ENCODE peak calls at places on chromosomes 7 and 10, in four cellular contexts. One of them, this sample, is unnamed. For H3K36me3, the result is how much of the 10 kb centered on the place peaks cover.

GRCh38 chr10:119516381-119517234 is 25.9 kb downstream of the RGS10 start:
- DNase-seq in K562: no peak
- DNase-seq in suprapubic skin: no peak
- DNase-seq in sigmoid colon: no peak
- DNase-seq in this sample: no peak

GRCh38 chr10:28569506-28570159 is 36.7 kb downstream of the WAC start:
- DNase-seq in K562: peak
- DNase-seq in suprapubic skin: no peak
- DNase-seq in sigmoid colon: no peak
- DNase-seq in this sample: no peak

GRCh38 chr7:46518713-46519112 is 597.6 kb upstream of the IGFBP3 start:
- DNase-seq in K562: no peak
- DNase-seq in suprapubic skin: no peak
- DNase-seq in sigmoid colon: no peak
- DNase-seq in this sample: no peak

GRCh38 chr10:16787361-16787791 is 29.8 kb downstream of the RSU1 start:
- DNase-seq in K562: no peak
- DNase-seq in suprapubic skin: no peak
- DNase-seq in sigmoid colon: no peak
- DNase-seq in this sample: no peak

GRCh38 chr10:118957141-118957825 is 72.2 kb upstream of the NANOS1 start:
- DNase-seq in K562: no peak
- DNase-seq in suprapubic skin: peak
- DNase-seq in sigmoid colon: no peak
- DNase-seq in this sample: no peak

GRCh38 chr10:49058341-49059255 is 56.7 kb downstream of the VSTM4 start:
- DNase-seq in K562: no peak
- DNase-seq in suprapubic skin: peak
- DNase-seq in sigmoid colon: no peak
- DNase-seq in this sample: peak

GRCh38 chr10:79079074-79079397 is 10.3 kb downstream of the ZMIZ1 start:
- DNase-seq in K562: no peak
- DNase-seq in suprapubic skin: no peak
- DNase-seq in sigmoid colon: no peak
- DNase-seq in this sample: no peak

GRCh38 chr7:93327006-93327633 is 95.0 kb downstream of the VPS50 start:
- DNase-seq in K562: no peak
- DNase-seq in suprapubic skin: no peak
- DNase-seq in sigmoid colon: no peak
- DNase-seq in this sample: no peak

GRCh38 chr7:143295870-143296269 is 7.7 kb downstream of the CASP2 start:
- DNase-seq in K562: no peak
- DNase-seq in suprapubic skin: no peak
- DNase-seq in sigmoid colon: no peak
- DNase-seq in this sample: no peak

GRCh38 chr10:52212802-52213510 is 101.1 kb upstream of the DKK1 start:
- DNase-seq in K562: no peak
- DNase-seq in suprapubic skin: no peak
- DNase-seq in sigmoid colon: no peak
- DNase-seq in this sample: no peak

GRCh38 chr7:16556359-16556758 is 29.7 kb downstream of the LRRC72 start:
- DNase-seq in K562: no peak
- DNase-seq in suprapubic skin: no peak
- DNase-seq in sigmoid colon: no peak
- DNase-seq in this sample: no peak

GRCh38 chr7:92255308-92255707 is 9.5 kb downstream of the ANKIB1 start:
- DNase-seq in K562: no peak
- DNase-seq in suprapubic skin: no peak
- DNase-seq in sigmoid colon: no peak
- DNase-seq in this sample: no peak

GRCh38 chr7:151940048-151940845 is 16.0 kb upstream of the GALNTL5 start:
- DNase-seq in K562: no peak
- DNase-seq in suprapubic skin: no peak
- DNase-seq in sigmoid colon: peak
- DNase-seq in this sample: no peak

GRCh38 chr10:93916257-93917063 is 22.7 kb downstream of the SLC35G1 start:
- DNase-seq in K562: no peak
- DNase-seq in suprapubic skin: no peak
- DNase-seq in sigmoid colon: no peak
- DNase-seq in this sample: no peak

GRCh38 chr7:17521437-17521836 is 223.0 kb downstream of the AHR start:
- DNase-seq in K562: no peak
- DNase-seq in suprapubic skin: no peak
- DNase-seq in sigmoid colon: no peak
- DNase-seq in this sample: no peak

GRCh38 chr7:45680776-45681175 is 106.6 kb downstream of the ADCY1 start:
- DNase-seq in K562: no peak
- DNase-seq in suprapubic skin: peak
- DNase-seq in sigmoid colon: no peak
- DNase-seq in this sample: no peak

GRCh38 chr7:150852371-150852905 is at the start of gene AOC1:
- DNase-seq in K562: no peak
- DNase-seq in suprapubic skin: no peak
- DNase-seq in sigmoid colon: peak
- DNase-seq in this sample: no peak

GRCh38 chr10:101495324-101495925 is 92.6 kb downstream of the POLL start:
- DNase-seq in K562: no peak
- DNase-seq in suprapubic skin: no peak
- DNase-seq in sigmoid colon: no peak
- DNase-seq in this sample: no peak

GRCh38 chr10:6033954-6034353 is 28.2 kb downstream of the IL2RA start:
- DNase-seq in K562: no peak
- DNase-seq in suprapubic skin: no peak
- DNase-seq in sigmoid colon: peak
- DNase-seq in this sample: no peak

GRCh38 chr10:61939575-61940301 is 38.2 kb downstream of the ARID5B start:
- DNase-seq in K562: no peak
- DNase-seq in suprapubic skin: no peak
- DNase-seq in sigmoid colon: no peak
- DNase-seq in this sample: no peak

GRCh38 chr10:21528452-21529235 is 3.2 kb upstream of the SKIDA1 start:
- DNase-seq in K562: no peak
- DNase-seq in suprapubic skin: no peak
- DNase-seq in sigmoid colon: no peak
- DNase-seq in this sample: no peak

GRCh38 chr7:82841828-82842227 is 320.9 kb downstream of the PCLO start:
- DNase-seq in K562: no peak
- DNase-seq in suprapubic skin: no peak
- DNase-seq in sigmoid colon: no peak
- DNase-seq in this sample: no peak

GRCh38 chr7:11831727-11832495 is at the start of gene THSD7A:
- DNase-seq in K562: no peak
- DNase-seq in suprapubic skin: no peak
- DNase-seq in sigmoid colon: peak
- DNase-seq in this sample: peak

GRCh38 chr7:103854611-103855010 is 134.8 kb downstream of the RELN start:
- DNase-seq in K562: no peak
- DNase-seq in suprapubic skin: no peak
- DNase-seq in sigmoid colon: no peak
- DNase-seq in this sample: no peak

GRCh38 chr10:98403812-98404504 is 11.0 kb downstream of the PYROXD2 start:
- DNase-seq in K562: no peak
- DNase-seq in suprapubic skin: no peak
- DNase-seq in sigmoid colon: no peak
- DNase-seq in this sample: no peak

GRCh38 chr10:42754155-42755027 is 28.2 kb upstream of the BMS1 start:
- DNase-seq in K562: peak
- DNase-seq in suprapubic skin: no peak
- DNase-seq in sigmoid colon: no peak
- DNase-seq in this sample: peak

GRCh38 chr10:34941471-34942357 is 126.6 kb upstream of the PARD3 start:
- DNase-seq in K562: no peak
- DNase-seq in suprapubic skin: no peak
- DNase-seq in sigmoid colon: no peak
- DNase-seq in this sample: no peak

GRCh38 chr7:45670717-45671116 is 96.5 kb downstream of the ADCY1 start:
- DNase-seq in K562: no peak
- DNase-seq in suprapubic skin: peak
- DNase-seq in sigmoid colon: no peak
- DNase-seq in this sample: no peak

GRCh38 chr10:79025113-79025832 is 43.5 kb upstream of the ZMIZ1 start:
- DNase-seq in K562: no peak
- DNase-seq in suprapubic skin: peak
- DNase-seq in sigmoid colon: peak
- DNase-seq in this sample: peak

GRCh38 chr7:25965405-25966123 is 186.4 kb upstream of the NFE2L3 start:
- DNase-seq in K562: no peak
- DNase-seq in suprapubic skin: no peak
- DNase-seq in sigmoid colon: no peak
- DNase-seq in this sample: no peak

GRCh38 chr7:25970381-25970780 is 181.6 kb upstream of the NFE2L3 start:
- DNase-seq in K562: no peak
- DNase-seq in suprapubic skin: no peak
- DNase-seq in sigmoid colon: no peak
- DNase-seq in this sample: no peak

GRCh38 chr7:25967278-25968204 is 184.5 kb upstream of the NFE2L3 start:
- DNase-seq in K562: no peak
- DNase-seq in suprapubic skin: no peak
- DNase-seq in sigmoid colon: no peak
- DNase-seq in this sample: no peak

GRCh38 chr7:25966469-25966868 is 185.5 kb upstream of the NFE2L3 start:
- DNase-seq in K562: no peak
- DNase-seq in suprapubic skin: no peak
- DNase-seq in sigmoid colon: no peak
- DNase-seq in this sample: no peak

GRCh38 chr7:25968205-25968993 is 183.6 kb upstream of the NFE2L3 start:
- DNase-seq in K562: no peak
- DNase-seq in suprapubic skin: no peak
- DNase-seq in sigmoid colon: no peak
- DNase-seq in this sample: no peak
- TF ChIP-seq EP300 in K562: no peak
- TF ChIP-seq EP300 in suprapubic skin: no peak
- TF ChIP-seq EP300 in sigmoid colon: no peak
- TF ChIP-seq EP300 in this sample: no peak

GRCh38 chr10:22545643-22546042 is 168.7 kb downstream of the PIP4K2A start:
- DNase-seq in K562: no peak
- DNase-seq in suprapubic skin: no peak
- DNase-seq in sigmoid colon: no peak
- DNase-seq in this sample: no peak

GRCh38 chr10:22542773-22543172 is 171.6 kb downstream of the PIP4K2A start:
- DNase-seq in K562: no peak
- DNase-seq in suprapubic skin: no peak
- DNase-seq in sigmoid colon: no peak
- DNase-seq in this sample: no peak

GRCh38 chr10:22544325-22545068 is 169.9 kb downstream of the PIP4K2A start:
- DNase-seq in K562: no peak
- DNase-seq in suprapubic skin: no peak
- DNase-seq in sigmoid colon: no peak
- DNase-seq in this sample: no peak

GRCh38 chr10:22539579-22540160 is 174.7 kb downstream of the PIP4K2A start:
- DNase-seq in K562: no peak
- DNase-seq in suprapubic skin: no peak
- DNase-seq in sigmoid colon: no peak
- DNase-seq in this sample: no peak

GRCh38 chr10:22541900-22542299 is 172.5 kb downstream of the PIP4K2A start:
- DNase-seq in K562: no peak
- DNase-seq in suprapubic skin: no peak
- DNase-seq in sigmoid colon: no peak
- DNase-seq in this sample: no peak
- H3K36me3 ChIP-seq in K562: half or more
- H3K36me3 ChIP-seq in suprapubic skin: half or more
- H3K36me3 ChIP-seq in sigmoid colon: half or more
- H3K36me3 ChIP-seq in this sample: under half

GRCh38 chr10:4196948-4197390 is 412.0 kb upstream of the KLF6 start:
- DNase-seq in K562: no peak
- DNase-seq in suprapubic skin: no peak
- DNase-seq in sigmoid colon: no peak
- DNase-seq in this sample: no peak
- TF ChIP-seq EP300 in K562: no peak
- TF ChIP-seq EP300 in suprapubic skin: no peak
- TF ChIP-seq EP300 in sigmoid colon: peak
- TF ChIP-seq EP300 in this sample: no peak

DNA sequence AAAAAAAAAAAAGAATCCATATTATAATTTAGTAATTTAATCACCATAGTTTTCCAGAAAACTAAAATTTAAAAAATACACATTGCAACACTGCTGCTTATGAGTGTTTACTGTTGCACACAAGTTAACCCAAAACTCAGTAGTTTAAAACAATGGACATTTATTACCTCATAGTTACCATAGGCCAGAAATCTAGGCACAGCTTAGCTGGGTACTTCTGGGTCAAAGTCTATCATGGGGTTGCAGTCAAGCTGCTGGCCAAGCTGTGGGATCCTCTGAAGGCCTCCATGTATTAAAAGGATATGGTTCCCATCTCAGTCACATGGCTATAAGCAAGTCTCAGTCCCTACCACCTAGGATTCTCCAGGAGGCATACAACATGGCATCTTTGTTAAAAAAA is 83.6 kb downstream of the ZFAND4 start:
- DNase-seq in K562: no peak
- DNase-seq in suprapubic skin: no peak
- DNase-seq in sigmoid colon: no peak
- DNase-seq in this sample: no peak
- H3K36me3 ChIP-seq in K562: under half
- H3K36me3 ChIP-seq in suprapubic skin: under half
- H3K36me3 ChIP-seq in sigmoid colon: under half
- H3K36me3 ChIP-seq in this sample: under half

GRCh38 chr10:72219229-72219814 is 3.2 kb upstream of the ASCC1 start:
- DNase-seq in K562: no peak
- DNase-seq in suprapubic skin: no peak
- DNase-seq in sigmoid colon: no peak
- DNase-seq in this sample: no peak

GRCh38 chr10:72218756-72219155 is 2.7 kb upstream of the ASCC1 start:
- DNase-seq in K562: no peak
- DNase-seq in suprapubic skin: no peak
- DNase-seq in sigmoid colon: no peak
- DNase-seq in this sample: no peak

GRCh38 chr10:72220637-72221036 is 4.6 kb upstream of the ASCC1 start:
- DNase-seq in K562: no peak
- DNase-seq in suprapubic skin: no peak
- DNase-seq in sigmoid colon: no peak
- DNase-seq in this sample: no peak

GRCh38 chr10:72218329-72218728 is 2.3 kb upstream of the ASCC1 start:
- DNase-seq in K562: no peak
- DNase-seq in suprapubic skin: no peak
- DNase-seq in sigmoid colon: no peak
- DNase-seq in this sample: no peak

GRCh38 chr10:72215611-72216549 is at the start of the genes ANAPC16 and ASCC1:
- DNase-seq in K562: peak
- DNase-seq in suprapubic skin: peak
- DNase-seq in sigmoid colon: peak
- DNase-seq in this sample: peak
- TF ChIP-seq EP300 in K562: peak
- TF ChIP-seq EP300 in suprapubic skin: no peak
- TF ChIP-seq EP300 in sigmoid colon: no peak
- TF ChIP-seq EP300 in this sample: peak

GRCh38 chr7:127957886-127958285 is 73.4 kb downstream of the LRRC4 start:
- DNase-seq in K562: no peak
- DNase-seq in suprapubic skin: no peak
- DNase-seq in sigmoid colon: no peak
- DNase-seq in this sample: no peak
- H3K36me3 ChIP-seq in K562: half or more
- H3K36me3 ChIP-seq in suprapubic skin: under half
- H3K36me3 ChIP-seq in sigmoid colon: under half
- H3K36me3 ChIP-seq in this sample: under half

GRCh38 chr7:120869700-120870099 is 11.8 kb upstream of the TSPAN12 start:
- DNase-seq in K562: no peak
- DNase-seq in suprapubic skin: no peak
- DNase-seq in sigmoid colon: no peak
- DNase-seq in this sample: no peak
- TF ChIP-seq EP300 in K562: no peak
- TF ChIP-seq EP300 in suprapubic skin: no peak
- TF ChIP-seq EP300 in sigmoid colon: no peak
- TF ChIP-seq EP300 in this sample: no peak